ENCODE peak calls at places on chromosomes 1 and 21, in ten cellular contexts. One of them, this sample, is unnamed. For H3K36me3 and H3K4me1, the result is how much of the 10 kb centered on the place peaks cover.

GRCh38 chr1:215589650-215590049 is 22.5 kb downstream of the KCTD3 start:
- DNase-seq in thoracic aorta: no peak
- DNase-seq in suprapubic skin: no peak
- DNase-seq in GM23338: no peak
- DNase-seq in small intestine: no peak
- DNase-seq in stomach: no peak
- DNase-seq in mesenchymal stem cell: no peak
- DNase-seq in left ventricle myocardium inferior: no peak
- DNase-seq in psoas muscle: no peak
- DNase-seq in body of pancreas: no peak
- DNase-seq in this sample: no peak

GRCh38 chr1:185560760-185561159 is 173.4 kb upstream of the HMCN1 start:
- DNase-seq in suprapubic skin: no peak
- DNase-seq in small intestine: no peak
- DNase-seq in stomach: no peak
- DNase-seq in GM23338: no peak
- DNase-seq in thoracic aorta: no peak
- DNase-seq in psoas muscle: no peak
- DNase-seq in mesenchymal stem cell: no peak
- DNase-seq in left ventricle myocardium inferior: no peak
- DNase-seq in body of pancreas: no peak
- DNase-seq in this sample: no peak

GRCh38 chr1:14095001-14095400 is 395.0 kb downstream of the PRDM2 start:
- DNase-seq in suprapubic skin: no peak
- DNase-seq in body of pancreas: peak
- DNase-seq in stomach: no peak
- DNase-seq in mesenchymal stem cell: no peak
- DNase-seq in thoracic aorta: no peak
- DNase-seq in GM23338: peak
- DNase-seq in psoas muscle: no peak
- DNase-seq in left ventricle myocardium inferior: no peak
- DNase-seq in small intestine: peak
- DNase-seq in this sample: no peak

GRCh38 chr1:22582670-22583635 is 19.7 kb downstream of the EPHA8 start:
- DNase-seq in mesenchymal stem cell: no peak
- DNase-seq in body of pancreas: no peak
- DNase-seq in GM23338: no peak
- DNase-seq in suprapubic skin: no peak
- DNase-seq in stomach: no peak
- DNase-seq in psoas muscle: no peak
- DNase-seq in small intestine: no peak
- DNase-seq in left ventricle myocardium inferior: peak
- DNase-seq in thoracic aorta: no peak
- DNase-seq in this sample: no peak

GRCh38 chr1:23634840-23635642 is 56.6 kb upstream of the RPL11 start:
- DNase-seq in GM23338: peak
- DNase-seq in suprapubic skin: no peak
- DNase-seq in body of pancreas: peak
- DNase-seq in thoracic aorta: peak
- DNase-seq in mesenchymal stem cell: peak
- DNase-seq in stomach: peak
- DNase-seq in left ventricle myocardium inferior: peak
- DNase-seq in psoas muscle: peak
- DNase-seq in small intestine: peak
- DNase-seq in this sample: no peak

GRCh38 chr1:19452221-19452663 is 33.1 kb downstream of the CAPZB start:
- DNase-seq in psoas muscle: peak
- DNase-seq in left ventricle myocardium inferior: peak
- DNase-seq in thoracic aorta: peak
- DNase-seq in small intestine: no peak
- DNase-seq in suprapubic skin: peak
- DNase-seq in GM23338: no peak
- DNase-seq in stomach: no peak
- DNase-seq in body of pancreas: peak
- DNase-seq in mesenchymal stem cell: no peak
- DNase-seq in this sample: no peak

GRCh38 chr1:241081473-241081872 is 275.5 kb downstream of the RGS7 start:
- DNase-seq in stomach: no peak
- DNase-seq in mesenchymal stem cell: peak
- DNase-seq in body of pancreas: no peak
- DNase-seq in GM23338: no peak
- DNase-seq in small intestine: no peak
- DNase-seq in suprapubic skin: no peak
- DNase-seq in psoas muscle: no peak
- DNase-seq in thoracic aorta: no peak
- DNase-seq in left ventricle myocardium inferior: no peak
- DNase-seq in this sample: no peak

GRCh38 chr1:44543816-44544185 is 130.5 kb downstream of the TMEM53 start:
- DNase-seq in small intestine: no peak
- DNase-seq in mesenchymal stem cell: no peak
- DNase-seq in stomach: no peak
- DNase-seq in psoas muscle: no peak
- DNase-seq in GM23338: peak
- DNase-seq in body of pancreas: no peak
- DNase-seq in left ventricle myocardium inferior: no peak
- DNase-seq in thoracic aorta: no peak
- DNase-seq in suprapubic skin: no peak
- DNase-seq in this sample: no peak

GRCh38 chr1:33930346-33931114 is 66.7 kb downstream of the HMGB4 start:
- DNase-seq in small intestine: no peak
- DNase-seq in left ventricle myocardium inferior: no peak
- DNase-seq in mesenchymal stem cell: no peak
- DNase-seq in thoracic aorta: no peak
- DNase-seq in stomach: no peak
- DNase-seq in suprapubic skin: no peak
- DNase-seq in psoas muscle: no peak
- DNase-seq in GM23338: no peak
- DNase-seq in body of pancreas: no peak
- DNase-seq in this sample: no peak

GRCh38 chr1:172895050-172895460 is 155.7 kb downstream of the TNFSF18 start:
- DNase-seq in psoas muscle: no peak
- DNase-seq in left ventricle myocardium inferior: no peak
- DNase-seq in thoracic aorta: no peak
- DNase-seq in suprapubic skin: no peak
- DNase-seq in body of pancreas: no peak
- DNase-seq in mesenchymal stem cell: peak
- DNase-seq in GM23338: peak
- DNase-seq in stomach: no peak
- DNase-seq in small intestine: peak
- DNase-seq in this sample: no peak

GRCh38 chr1:71950579-71950978 is 331.8 kb downstream of the NEGR1 start:
- DNase-seq in mesenchymal stem cell: no peak
- DNase-seq in thoracic aorta: no peak
- DNase-seq in suprapubic skin: no peak
- DNase-seq in psoas muscle: no peak
- DNase-seq in small intestine: no peak
- DNase-seq in left ventricle myocardium inferior: no peak
- DNase-seq in body of pancreas: no peak
- DNase-seq in stomach: no peak
- DNase-seq in GM23338: no peak
- DNase-seq in this sample: no peak

GRCh38 chr1:183019126-183019740 is 4.0 kb upstream of the LAMC1 start:
- DNase-seq in left ventricle myocardium inferior: no peak
- DNase-seq in GM23338: no peak
- DNase-seq in suprapubic skin: no peak
- DNase-seq in stomach: no peak
- DNase-seq in small intestine: no peak
- DNase-seq in mesenchymal stem cell: no peak
- DNase-seq in psoas muscle: no peak
- DNase-seq in thoracic aorta: no peak
- DNase-seq in body of pancreas: peak
- DNase-seq in this sample: no peak

GRCh38 chr21:46035809-46036695 is 54.5 kb downstream of the COL6A1 start:
- DNase-seq in left ventricle myocardium inferior: peak
- DNase-seq in small intestine: no peak
- DNase-seq in GM23338: no peak
- DNase-seq in body of pancreas: peak
- DNase-seq in psoas muscle: peak
- DNase-seq in mesenchymal stem cell: peak
- DNase-seq in thoracic aorta: no peak
- DNase-seq in suprapubic skin: peak
- DNase-seq in stomach: no peak
- DNase-seq in this sample: no peak

GRCh38 chr1:200999667-201000066 is 23.8 kb downstream of the KIF21B start:
- DNase-seq in stomach: no peak
- DNase-seq in mesenchymal stem cell: no peak
- DNase-seq in thoracic aorta: no peak
- DNase-seq in GM23338: no peak
- DNase-seq in suprapubic skin: no peak
- DNase-seq in psoas muscle: no peak
- DNase-seq in left ventricle myocardium inferior: no peak
- DNase-seq in small intestine: no peak
- DNase-seq in body of pancreas: no peak
- DNase-seq in this sample: no peak
- H3K36me3 ChIP-seq in stomach: under half
- H3K36me3 ChIP-seq in mesenchymal stem cell: under half
- H3K36me3 ChIP-seq in thoracic aorta: under half
- H3K36me3 ChIP-seq in GM23338: under half
- H3K36me3 ChIP-seq in suprapubic skin: under half
- H3K36me3 ChIP-seq in psoas muscle: under half
- H3K36me3 ChIP-seq in left ventricle myocardium inferior: under half
- H3K36me3 ChIP-seq in small intestine: under half
- H3K36me3 ChIP-seq in body of pancreas: under half
- H3K36me3 ChIP-seq in this sample: under half

GRCh38 chr21:14306143-14306907 is 76.6 kb downstream of the HSPA13 start:
- DNase-seq in small intestine: no peak
- DNase-seq in stomach: no peak
- DNase-seq in suprapubic skin: no peak
- DNase-seq in left ventricle myocardium inferior: no peak
- DNase-seq in psoas muscle: no peak
- DNase-seq in thoracic aorta: no peak
- DNase-seq in GM23338: no peak
- DNase-seq in mesenchymal stem cell: no peak
- DNase-seq in body of pancreas: no peak
- DNase-seq in this sample: no peak
- H3K4me1 ChIP-seq in small intestine: under half
- H3K4me1 ChIP-seq in stomach: under half
- H3K4me1 ChIP-seq in suprapubic skin: under half
- H3K4me1 ChIP-seq in left ventricle myocardium inferior: under half
- H3K4me1 ChIP-seq in psoas muscle: under half
- H3K4me1 ChIP-seq in thoracic aorta: under half
- H3K4me1 ChIP-seq in GM23338: under half
- H3K4me1 ChIP-seq in mesenchymal stem cell: under half
- H3K4me1 ChIP-seq in body of pancreas: under half
- H3K4me1 ChIP-seq in this sample: under half

GRCh38 chr1:154578058-154578418 is 10.5 kb downstream of the CHRNB2 start:
- DNase-seq in body of pancreas: no peak
- DNase-seq in psoas muscle: no peak
- DNase-seq in left ventricle myocardium inferior: peak
- DNase-seq in stomach: no peak
- DNase-seq in mesenchymal stem cell: no peak
- DNase-seq in thoracic aorta: no peak
- DNase-seq in GM23338: no peak
- DNase-seq in small intestine: no peak
- DNase-seq in suprapubic skin: no peak
- DNase-seq in this sample: no peak
- H3K36me3 ChIP-seq in body of pancreas: under half
- H3K36me3 ChIP-seq in psoas muscle: under half
- H3K36me3 ChIP-seq in left ventricle myocardium inferior: under half
- H3K36me3 ChIP-seq in stomach: under half
- H3K36me3 ChIP-seq in mesenchymal stem cell: half or more
- H3K36me3 ChIP-seq in thoracic aorta: under half
- H3K36me3 ChIP-seq in GM23338: under half
- H3K36me3 ChIP-seq in small intestine: under half
- H3K36me3 ChIP-seq in suprapubic skin: half or more
- H3K36me3 ChIP-seq in this sample: under half

GRCh38 chr1:204695692-204696091 is 10.2 kb upstream of the LRRN2 start:
- DNase-seq in psoas muscle: no peak
- DNase-seq in body of pancreas: no peak
- DNase-seq in thoracic aorta: no peak
- DNase-seq in suprapubic skin: no peak
- DNase-seq in left ventricle myocardium inferior: no peak
- DNase-seq in mesenchymal stem cell: no peak
- DNase-seq in GM23338: no peak
- DNase-seq in stomach: no peak
- DNase-seq in small intestine: no peak
- DNase-seq in this sample: no peak

GRCh38 chr1:204696606-204697005 is 11.1 kb upstream of the LRRN2 start:
- DNase-seq in thoracic aorta: no peak
- DNase-seq in mesenchymal stem cell: no peak
- DNase-seq in suprapubic skin: no peak
- DNase-seq in body of pancreas: no peak
- DNase-seq in left ventricle myocardium inferior: no peak
- DNase-seq in stomach: no peak
- DNase-seq in GM23338: no peak
- DNase-seq in psoas muscle: no peak
- DNase-seq in small intestine: no peak
- DNase-seq in this sample: no peak

GRCh38 chr1:204692320-204692851 is 6.8 kb upstream of the LRRN2 start:
- DNase-seq in GM23338: peak
- DNase-seq in suprapubic skin: no peak
- DNase-seq in psoas muscle: no peak
- DNase-seq in small intestine: no peak
- DNase-seq in mesenchymal stem cell: no peak
- DNase-seq in body of pancreas: no peak
- DNase-seq in stomach: no peak
- DNase-seq in left ventricle myocardium inferior: no peak
- DNase-seq in thoracic aorta: no peak
- DNase-seq in this sample: no peak

GRCh38 chr1:204692852-204693356 is 7.4 kb upstream of the LRRN2 start:
- DNase-seq in psoas muscle: no peak
- DNase-seq in left ventricle myocardium inferior: no peak
- DNase-seq in thoracic aorta: no peak
- DNase-seq in suprapubic skin: no peak
- DNase-seq in mesenchymal stem cell: no peak
- DNase-seq in GM23338: peak
- DNase-seq in stomach: no peak
- DNase-seq in body of pancreas: no peak
- DNase-seq in small intestine: no peak
- DNase-seq in this sample: no peak

GRCh38 chr1:204694145-204694544 is 8.6 kb upstream of the LRRN2 start:
- DNase-seq in stomach: no peak
- DNase-seq in small intestine: no peak
- DNase-seq in mesenchymal stem cell: no peak
- DNase-seq in body of pancreas: no peak
- DNase-seq in psoas muscle: no peak
- DNase-seq in thoracic aorta: no peak
- DNase-seq in suprapubic skin: no peak
- DNase-seq in GM23338: no peak
- DNase-seq in left ventricle myocardium inferior: no peak
- DNase-seq in this sample: no peak
- H3K4me1 ChIP-seq in stomach: under half
- H3K4me1 ChIP-seq in small intestine: under half
- H3K4me1 ChIP-seq in mesenchymal stem cell: under half
- H3K4me1 ChIP-seq in body of pancreas: under half
- H3K4me1 ChIP-seq in psoas muscle: under half
- H3K4me1 ChIP-seq in thoracic aorta: under half
- H3K4me1 ChIP-seq in suprapubic skin: under half
- H3K4me1 ChIP-seq in GM23338: under half
- H3K4me1 ChIP-seq in left ventricle myocardium inferior: under half
- H3K4me1 ChIP-seq in this sample: under half